ENCODE peak calls at places on chromosomes 6 and 20, in four cellular contexts. One of them, this sample, is unnamed.

GRCh38 chr6:20718705-20719653 is 184.7 kb downstream of the CDKAL1 start:
- DNase-seq in fibroblast of the aortic adventitia: no peak
- DNase-seq in lung: no peak
- DNase-seq in prostate gland: no peak
- DNase-seq in this sample: no peak

GRCh38 chr6:33786736-33787135 is 2.2 kb downstream of the LEMD2 start:
- DNase-seq in lung: no peak
- DNase-seq in fibroblast of the aortic adventitia: peak
- DNase-seq in prostate gland: no peak
- DNase-seq in this sample: no peak

GRCh38 chr20:13625241-13625981 is 13.3 kb downstream of the TASP1 start:
- DNase-seq in lung: no peak
- DNase-seq in prostate gland: no peak
- DNase-seq in fibroblast of the aortic adventitia: no peak
- DNase-seq in this sample: no peak

GRCh38 chr6:133240511-133241087 is 558 bp upstream of the EYA4 start:
- DNase-seq in lung: no peak
- DNase-seq in fibroblast of the aortic adventitia: no peak
- DNase-seq in prostate gland: no peak
- DNase-seq in this sample: no peak

GRCh38 chr20:13510837-13511488 is 127.8 kb downstream of the TASP1 start:
- DNase-seq in lung: no peak
- DNase-seq in prostate gland: no peak
- DNase-seq in fibroblast of the aortic adventitia: peak
- DNase-seq in this sample: no peak

GRCh38 chr6:104632565-104632964 is 227.2 kb downstream of the HACE1 start:
- DNase-seq in fibroblast of the aortic adventitia: no peak
- DNase-seq in lung: no peak
- DNase-seq in prostate gland: no peak
- DNase-seq in this sample: no peak

GRCh38 chr6:92011681-92012245 is 1407.6 kb downstream of the EPHA7 start:
- DNase-seq in lung: no peak
- DNase-seq in fibroblast of the aortic adventitia: no peak
- DNase-seq in prostate gland: no peak
- DNase-seq in this sample: no peak

GRCh38 chr6:155177369-155177961 is 86.3 kb upstream of the CLDN20 start:
- DNase-seq in fibroblast of the aortic adventitia: peak
- DNase-seq in prostate gland: peak
- DNase-seq in lung: no peak
- DNase-seq in this sample: no peak

GRCh38 chr6:26065952-26066380 is 21.3 kb upstream of the HFE start:
- DNase-seq in lung: peak
- DNase-seq in prostate gland: peak
- DNase-seq in fibroblast of the aortic adventitia: peak
- DNase-seq in this sample: peak

GRCh38 chr20:17795449-17796095 is 95.8 kb downstream of the BANF2 start:
- DNase-seq in prostate gland: no peak
- DNase-seq in fibroblast of the aortic adventitia: no peak
- DNase-seq in lung: no peak
- DNase-seq in this sample: no peak

GRCh38 chr6:44001318-44001868 is 125.9 kb downstream of the MRPL14 start:
- DNase-seq in prostate gland: no peak
- DNase-seq in lung: peak
- DNase-seq in fibroblast of the aortic adventitia: no peak
- DNase-seq in this sample: peak

GRCh38 chr20:45036044-45036755 is 64.7 kb downstream of the KCNS1 start:
- DNase-seq in fibroblast of the aortic adventitia: peak
- DNase-seq in lung: no peak
- DNase-seq in prostate gland: no peak
- DNase-seq in this sample: no peak

GRCh38 chr6:11621119-11621518 is 83.6 kb downstream of the TMEM170B start:
- DNase-seq in prostate gland: no peak
- DNase-seq in lung: no peak
- DNase-seq in fibroblast of the aortic adventitia: no peak
- DNase-seq in this sample: no peak

GRCh38 chr6:101779051-101779844 is 385.7 kb downstream of the GRIK2 start:
- DNase-seq in prostate gland: no peak
- DNase-seq in lung: no peak
- DNase-seq in fibroblast of the aortic adventitia: peak
- DNase-seq in this sample: no peak

GRCh38 chr20:38927902-38928578 is 1.8 kb downstream of the FAM83D start:
- DNase-seq in lung: no peak
- DNase-seq in fibroblast of the aortic adventitia: no peak
- DNase-seq in prostate gland: peak
- DNase-seq in this sample: no peak

GRCh38 chr6:132067286-132067685 is 116.1 kb upstream of the CCN2 start:
- DNase-seq in prostate gland: no peak
- DNase-seq in lung: no peak
- DNase-seq in fibroblast of the aortic adventitia: no peak
- DNase-seq in this sample: no peak

GRCh38 chr20:33460711-33461110 is 17.1 kb upstream of the SNTA1 start:
- DNase-seq in fibroblast of the aortic adventitia: no peak
- DNase-seq in lung: no peak
- DNase-seq in prostate gland: no peak
- DNase-seq in this sample: peak

GRCh38 chr6:17725083-17725482 is 18.4 kb upstream of the NUP153 start:
- DNase-seq in prostate gland: no peak
- DNase-seq in fibroblast of the aortic adventitia: peak
- DNase-seq in lung: no peak
- DNase-seq in this sample: no peak

GRCh38 chr6:2396856-2397640 is 151.6 kb upstream of the GMDS start:
- DNase-seq in prostate gland: no peak
- DNase-seq in fibroblast of the aortic adventitia: peak
- DNase-seq in lung: no peak
- DNase-seq in this sample: no peak

GRCh38 chr20:50251383-50251748 is 60.7 kb downstream of the CEBPB start:
- DNase-seq in prostate gland: no peak
- DNase-seq in lung: no peak
- DNase-seq in fibroblast of the aortic adventitia: no peak
- DNase-seq in this sample: no peak

GRCh38 chr6:167270499-167271307 is 20.4 kb upstream of the UNC93A start:
- DNase-seq in fibroblast of the aortic adventitia: no peak
- DNase-seq in lung: no peak
- DNase-seq in prostate gland: no peak
- DNase-seq in this sample: no peak

GRCh38 chr6:111485316-111485715 is 2.3 kb upstream of the REV3L start:
- DNase-seq in lung: no peak
- DNase-seq in fibroblast of the aortic adventitia: peak
- DNase-seq in prostate gland: no peak
- DNase-seq in this sample: no peak

GRCh38 chr20:34240698-34241615 is at the start of gene ASIP:
- DNase-seq in fibroblast of the aortic adventitia: peak
- DNase-seq in prostate gland: no peak
- DNase-seq in lung: no peak
- DNase-seq in this sample: no peak

GRCh38 chr20:48295445-48295903 is 510.2 kb upstream of the SULF2 start:
- DNase-seq in fibroblast of the aortic adventitia: peak
- DNase-seq in prostate gland: no peak
- DNase-seq in lung: peak
- DNase-seq in this sample: no peak

GRCh38 chr6:14192186-14192788 is 74.7 kb downstream of the CD83 start:
- DNase-seq in prostate gland: no peak
- DNase-seq in fibroblast of the aortic adventitia: peak
- DNase-seq in lung: no peak
- DNase-seq in this sample: no peak

GRCh38 chr6:44253307-44254101 is 3.8 kb downstream of the SLC35B2 start:
- DNase-seq in lung: no peak
- DNase-seq in fibroblast of the aortic adventitia: no peak
- DNase-seq in prostate gland: no peak
- DNase-seq in this sample: no peak

GRCh38 chr6:80454197-80454596 is 347.7 kb downstream of the BCKDHB start:
- DNase-seq in lung: no peak
- DNase-seq in prostate gland: no peak
- DNase-seq in fibroblast of the aortic adventitia: peak
- DNase-seq in this sample: peak

GRCh38 chr6:19536838-19537237 is 300.3 kb upstream of the ID4 start:
- DNase-seq in prostate gland: peak
- DNase-seq in lung: no peak
- DNase-seq in fibroblast of the aortic adventitia: no peak
- DNase-seq in this sample: no peak

GRCh38 chr6:106360989-106361430 is 493 bp downstream of the CRYBG1 start:
- DNase-seq in fibroblast of the aortic adventitia: no peak
- DNase-seq in prostate gland: peak
- DNase-seq in lung: peak
- DNase-seq in this sample: peak

GRCh38 chr6:52984247-52984646 is 10.8 kb downstream of the GSTA4 start:
- DNase-seq in lung: no peak
- DNase-seq in fibroblast of the aortic adventitia: no peak
- DNase-seq in prostate gland: no peak
- DNase-seq in this sample: peak

DNA sequence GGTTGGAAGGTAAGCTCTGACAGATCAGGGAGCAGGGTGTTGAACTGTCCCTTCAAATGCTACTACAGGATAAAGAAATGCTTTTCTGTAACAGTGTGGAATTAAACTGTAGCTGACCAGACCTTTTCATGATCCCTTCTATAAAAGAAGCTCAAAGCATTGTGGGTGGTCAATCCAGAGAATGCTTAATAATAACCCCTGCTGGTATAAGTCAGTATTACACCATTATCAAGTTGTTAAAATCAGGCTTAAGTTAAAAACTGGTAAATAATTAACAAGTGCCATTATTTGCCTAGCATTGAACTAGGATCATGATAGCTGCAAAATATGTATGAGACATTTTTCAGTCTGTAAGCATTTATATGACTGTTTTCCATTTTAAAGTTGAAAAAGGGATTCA is 468.9 kb downstream of the PKHD1 start:
- DNase-seq in lung: no peak
- DNase-seq in fibroblast of the aortic adventitia: no peak
- DNase-seq in prostate gland: no peak
- DNase-seq in this sample: no peak
- TF ChIP-seq CTCF in lung: no peak
- TF ChIP-seq CTCF in fibroblast of the aortic adventitia: no peak
- TF ChIP-seq CTCF in prostate gland: peak
- TF ChIP-seq CTCF in this sample: peak

GRCh38 chr6:27294409-27294808 is 17.7 kb downstream of the POM121L2 start:
- DNase-seq in lung: no peak
- DNase-seq in fibroblast of the aortic adventitia: no peak
- DNase-seq in prostate gland: no peak
- DNase-seq in this sample: no peak
- H3K4me3 ChIP-seq in lung: no peak
- H3K4me3 ChIP-seq in fibroblast of the aortic adventitia: no peak
- H3K4me3 ChIP-seq in prostate gland: no peak
- H3K4me3 ChIP-seq in this sample: no peak

GRCh38 chr20:1423625-1424106 is 30.8 kb upstream of the FKBP1A start:
- DNase-seq in fibroblast of the aortic adventitia: peak
- DNase-seq in lung: peak
- DNase-seq in prostate gland: peak
- DNase-seq in this sample: no peak
- TF ChIP-seq CTCF in fibroblast of the aortic adventitia: no peak
- TF ChIP-seq CTCF in lung: no peak
- TF ChIP-seq CTCF in prostate gland: no peak
- TF ChIP-seq CTCF in this sample: peak

GRCh38 chr20:1184260-1184637 is 532 bp downstream of the TMEM74B start:
- DNase-seq in fibroblast of the aortic adventitia: no peak
- DNase-seq in lung: no peak
- DNase-seq in prostate gland: no peak
- DNase-seq in this sample: no peak

GRCh38 chr20:1183153-1183552 is 1.6 kb downstream of the TMEM74B start:
- DNase-seq in fibroblast of the aortic adventitia: no peak
- DNase-seq in prostate gland: no peak
- DNase-seq in lung: no peak
- DNase-seq in this sample: no peak

GRCh38 chr20:1185781-1186334 is 1.1 kb upstream of the TMEM74B start:
- DNase-seq in lung: no peak
- DNase-seq in fibroblast of the aortic adventitia: peak
- DNase-seq in prostate gland: peak
- DNase-seq in this sample: no peak

GRCh38 chr20:1185316-1185741 is 548 bp upstream of the TMEM74B start:
- DNase-seq in prostate gland: no peak
- DNase-seq in lung: no peak
- DNase-seq in fibroblast of the aortic adventitia: no peak
- DNase-seq in this sample: no peak

DNA sequence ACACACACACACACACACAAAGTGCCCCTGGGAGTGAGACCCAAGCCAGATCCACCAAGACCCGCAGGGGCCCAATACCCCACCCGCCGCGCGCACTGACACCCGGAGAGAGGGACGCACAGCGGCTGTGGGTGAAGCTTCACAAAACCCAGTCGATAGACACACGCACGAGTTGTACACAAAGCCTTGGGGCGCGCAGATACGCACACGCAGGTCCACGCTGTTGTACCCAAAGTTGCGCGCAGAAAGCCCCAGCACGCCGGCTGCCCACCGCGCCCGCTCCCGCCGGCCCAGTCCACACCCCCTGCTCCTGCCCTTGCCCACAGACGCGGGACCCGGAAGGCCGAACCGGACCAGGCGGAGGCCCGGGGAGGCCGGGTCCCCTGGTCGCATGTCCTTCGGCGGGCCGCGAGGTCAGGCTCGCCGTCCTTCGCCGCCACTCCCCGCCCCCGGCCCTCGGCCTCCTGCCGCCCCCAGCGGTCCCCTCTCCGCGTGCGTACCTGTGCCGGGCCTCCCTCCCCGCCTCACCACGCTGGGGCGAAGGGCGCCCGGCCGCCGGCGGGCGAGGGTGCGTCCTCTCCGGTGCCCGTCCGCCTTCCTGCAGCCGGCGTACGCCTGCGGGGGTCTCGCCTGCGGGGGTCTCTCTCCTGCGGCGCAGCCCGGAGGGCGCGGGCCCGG is at the start of gene TMEM74B:
- DNase-seq in fibroblast of the aortic adventitia: no peak
- DNase-seq in prostate gland: no peak
- DNase-seq in lung: no peak
- DNase-seq in this sample: no peak
- H3K4me3 ChIP-seq in fibroblast of the aortic adventitia: peak
- H3K4me3 ChIP-seq in prostate gland: peak
- H3K4me3 ChIP-seq in lung: peak
- H3K4me3 ChIP-seq in this sample: peak